ENCODE peak calls at places on chromosomes 6 and 20, in ten cellular contexts. K is GM20000; Z is activated CD4-positive, alpha-beta T cell treated with anti-CD3 and anti-CD28 coated beads for 24 hours; R is Kasumi-1; A is GM04504; M is stimulated activated CD4-positive, alpha-beta T cell treated with anti-CD3 and anti-CD28 coated beads, TNF-alpha, amount 100 ng/mL, for 24 hours; Q is IMR-90; G is cortex of kidney; U is cardiac septum; Y is hypothalamus. T is an unnamed sample.

GRCh38 chr6:50959081-50959641 is 140.5 kb downstream of the TFAP2B start:
- DNase-seq in Z (no peak), A (no peak), Q (no peak), R (no peak), K (no peak), G (no peak), U (no peak), Y (no peak), M (no peak), T (no peak)

GRCh38 chr6:127971945-127972391 is 71.1 kb upstream of the THEMIS start:
- DNase-seq in M (peak; percentile 27), R (peak; percentile 14), A (peak; percentile 40), U (no peak), G (no peak), Q (peak; percentile 70), K (no peak), Y (no peak), Z (no peak), T (no peak)

GRCh38 chr6:150537481-150537880 is 62.2 kb upstream of the PLEKHG1 start:
- DNase-seq in G (no peak), U (no peak), M (no peak), R (no peak), Y (peak; percentile 48), Z (no peak), A (no peak), Q (no peak), K (no peak), T (no peak)

GRCh38 chr6:51213806-51214205 is 395.1 kb downstream of the TFAP2B start:
- DNase-seq in Y (peak; percentile 2), A (no peak), Q (no peak), Z (no peak), R (no peak), K (no peak), M (no peak), G (no peak), U (no peak), T (peak; percentile 74)

GRCh38 chr20:19251958-19252669 is 39.7 kb downstream of the SLC24A3 start:
- DNase-seq in M (no peak), K (no peak), U (no peak), G (no peak), R (no peak), Q (no peak), Y (no peak), Z (no peak), A (no peak), T (no peak)

GRCh38 chr6:57205550-57206328 is 16.4 kb downstream of the RAB23 start:
- DNase-seq in U (no peak), Y (no peak), Z (no peak), K (no peak), M (no peak), R (no peak), A (no peak), G (no peak), Q (no peak), T (no peak)

GRCh38 chr6:78377056-78377455 is 490.3 kb upstream of the IRAK1BP1 start:
- DNase-seq in Q (no peak), M (no peak), Z (no peak), A (no peak), G (no peak), R (no peak), K (no peak), Y (no peak), U (no peak), T (no peak)

GRCh38 chr6:142074516-142074915 is 58.2 kb upstream of the GJE1 start:
- DNase-seq in Q (peak; percentile 0), U (no peak), Z (no peak), K (no peak), G (no peak), Y (no peak), A (no peak), R (no peak), M (no peak), T (no peak)

GRCh38 chr6:12884983-12885382 is 168.4 kb downstream of the PHACTR1 start:
- DNase-seq in Q (no peak), G (no peak), Z (no peak), M (no peak), Y (no peak), K (no peak), A (no peak), R (no peak), U (no peak), T (peak; percentile 30)

GRCh38 chr6:22873531-22874136 is 304.3 kb downstream of the HDGFL1 start:
- DNase-seq in Z (no peak), K (no peak), U (no peak), M (no peak), R (no peak), Y (no peak), A (no peak), G (no peak), Q (peak; percentile 71), T (no peak)

GRCh38 chr6:131807644-131808459 is at the start of gene ENPP1:
- DNase-seq in U (peak; percentile 81), Y (peak; percentile 83), Z (peak; percentile 8), A (no peak), M (peak; percentile 40), G (peak; percentile 10), K (peak; percentile 54), Q (peak; percentile 62), R (peak; percentile 34), T (peak; percentile 86)

GRCh38 chr20:12847862-12848261 is 160.9 kb upstream of the SPTLC3 start:
- DNase-seq in Y (no peak), G (no peak), A (no peak), Q (no peak), K (no peak), M (no peak), Z (no peak), U (no peak), R (peak; percentile 46), T (peak; percentile 34)

GRCh38 chr6:21740719-21741118 is 147.2 kb downstream of the SOX4 start:
- DNase-seq in Z (no peak), K (no peak), Y (no peak), G (no peak), A (no peak), R (no peak), U (no peak), M (no peak), Q (peak; percentile 85), T (no peak)

GRCh38 chr20:19786311-19786710 is 28.3 kb downstream of the RIN2 start:
- DNase-seq in M (no peak), Q (peak; percentile 92), R (no peak), A (peak; percentile 86), Y (no peak), Z (no peak), U (no peak), G (no peak), K (no peak), T (peak; percentile 41)

GRCh38 chr6:106279179-106279578 is 46.4 kb downstream of the ATG5 start:
- DNase-seq in A (no peak), Y (no peak), Z (no peak), R (no peak), Q (peak; percentile 35), G (no peak), U (no peak), K (no peak), M (no peak), T (no peak)

GRCh38 chr6:129671442-129672344 is 38.3 kb downstream of the ARHGAP18 start:
- DNase-seq in Y (no peak), A (no peak), U (no peak), Q (no peak), Z (peak; percentile 45), K (peak; percentile 58), M (peak; percentile 67), G (no peak), R (peak; percentile 67), T (no peak)

GRCh38 chr6:167968091-167968490 is 29.4 kb upstream of the KIF25 start:
- DNase-seq in K (no peak), G (no peak), A (no peak), Y (no peak), R (peak; percentile 47), Q (no peak), U (no peak), M (peak; percentile 19), Z (no peak), T (no peak)

GRCh38 chr6:15761045-15761502 is 98.2 kb upstream of the DTNBP1 start:
- DNase-seq in R (no peak), U (no peak), Z (no peak), K (no peak), Q (no peak), A (no peak), M (no peak), G (no peak), Y (no peak), T (no peak)

GRCh38 chr6:131602913-131603312 is 25.1 kb downstream of the MED23 start:
- DNase-seq in K (no peak), A (peak; percentile 58), G (no peak), Z (no peak), M (no peak), Y (no peak), Q (peak; percentile 97), R (no peak), U (no peak), T (no peak)

T was measured in retina.